ENCODE peak calls at places on chromosomes 7 and 10, in seven cellular contexts. One of them, this sample, is unnamed.

GRCh38 chr7:133051066-133051465 is 30.8 kb downstream of the CHCHD3 start:
- DNase-seq in spleen: no peak
- DNase-seq in body of pancreas: peak
- DNase-seq in HCT116: no peak
- DNase-seq in ovary: no peak
- DNase-seq in heart left ventricle: no peak
- DNase-seq in IMR-90: peak
- DNase-seq in this sample: no peak

GRCh38 chr7:1853619-1854520 is 183.8 kb downstream of the ELFN1 start:
- DNase-seq in spleen: peak
- DNase-seq in body of pancreas: peak
- DNase-seq in HCT116: no peak
- DNase-seq in ovary: no peak
- DNase-seq in heart left ventricle: no peak
- DNase-seq in IMR-90: no peak
- DNase-seq in this sample: no peak

GRCh38 chr7:155523168-155523675 is 23.1 kb downstream of the CNPY1 start:
- DNase-seq in spleen: no peak
- DNase-seq in body of pancreas: no peak
- DNase-seq in HCT116: no peak
- DNase-seq in ovary: no peak
- DNase-seq in heart left ventricle: no peak
- DNase-seq in IMR-90: no peak
- DNase-seq in this sample: no peak

GRCh38 chr7:75920431-75921161 is 5.6 kb downstream of the POR start:
- DNase-seq in spleen: no peak
- DNase-seq in body of pancreas: no peak
- DNase-seq in HCT116: no peak
- DNase-seq in ovary: no peak
- DNase-seq in heart left ventricle: no peak
- DNase-seq in IMR-90: no peak
- DNase-seq in this sample: no peak

GRCh38 chr10:6878067-6878412 is 298.0 kb upstream of the PRKCQ start:
- DNase-seq in spleen: no peak
- DNase-seq in body of pancreas: no peak
- DNase-seq in HCT116: no peak
- DNase-seq in ovary: no peak
- DNase-seq in heart left ventricle: no peak
- DNase-seq in IMR-90: no peak
- DNase-seq in this sample: no peak

GRCh38 chr10:71035511-71036278 is 147.3 kb upstream of the PCBD1 start:
- DNase-seq in spleen: peak
- DNase-seq in body of pancreas: no peak
- DNase-seq in HCT116: no peak
- DNase-seq in ovary: no peak
- DNase-seq in heart left ventricle: no peak
- DNase-seq in IMR-90: no peak
- DNase-seq in this sample: no peak

GRCh38 chr7:33982425-33982786 is 77.1 kb downstream of the BMPER start:
- DNase-seq in spleen: no peak
- DNase-seq in body of pancreas: no peak
- DNase-seq in HCT116: peak
- DNase-seq in ovary: no peak
- DNase-seq in heart left ventricle: no peak
- DNase-seq in IMR-90: peak
- DNase-seq in this sample: no peak

GRCh38 chr10:21336476-21337170 is 188.9 kb downstream of the SKIDA1 start:
- DNase-seq in spleen: no peak
- DNase-seq in body of pancreas: peak
- DNase-seq in HCT116: peak
- DNase-seq in ovary: peak
- DNase-seq in heart left ventricle: peak
- DNase-seq in IMR-90: peak
- DNase-seq in this sample: peak

GRCh38 chr7:6398943-6399342 is 48.8 kb downstream of the DAGLB start:
- DNase-seq in spleen: peak
- DNase-seq in body of pancreas: no peak
- DNase-seq in HCT116: no peak
- DNase-seq in ovary: no peak
- DNase-seq in heart left ventricle: no peak
- DNase-seq in IMR-90: no peak
- DNase-seq in this sample: no peak

GRCh38 chr10:4851846-4852245 is 25.8 kb downstream of the AKR1E2 start:
- DNase-seq in spleen: no peak
- DNase-seq in body of pancreas: peak
- DNase-seq in HCT116: no peak
- DNase-seq in ovary: no peak
- DNase-seq in heart left ventricle: no peak
- DNase-seq in IMR-90: no peak
- DNase-seq in this sample: no peak

GRCh38 chr7:80603940-80604339 is 34.5 kb upstream of the CD36 start:
- DNase-seq in spleen: no peak
- DNase-seq in body of pancreas: no peak
- DNase-seq in HCT116: no peak
- DNase-seq in ovary: no peak
- DNase-seq in heart left ventricle: no peak
- DNase-seq in IMR-90: no peak
- DNase-seq in this sample: no peak
- TF ChIP-seq POLR2A in spleen: no peak
- TF ChIP-seq POLR2A in body of pancreas: no peak
- TF ChIP-seq POLR2A in HCT116: no peak
- TF ChIP-seq POLR2A in ovary: no peak
- TF ChIP-seq POLR2A in heart left ventricle: peak
- TF ChIP-seq POLR2A in IMR-90: no peak
- TF ChIP-seq POLR2A in this sample: no peak

GRCh38 chr7:129611246-129612111 is at the start of gene NRF1:
- DNase-seq in spleen: peak
- DNase-seq in body of pancreas: peak
- DNase-seq in HCT116: peak
- DNase-seq in ovary: peak
- DNase-seq in heart left ventricle: peak
- DNase-seq in IMR-90: peak
- DNase-seq in this sample: peak
- TF ChIP-seq CTCF in spleen: no peak
- TF ChIP-seq CTCF in body of pancreas: peak
- TF ChIP-seq CTCF in HCT116: no peak
- TF ChIP-seq CTCF in ovary: no peak
- TF ChIP-seq CTCF in heart left ventricle: peak
- TF ChIP-seq CTCF in IMR-90: peak
- TF ChIP-seq CTCF in this sample: peak

GRCh38 chr10:121792198-121792597 is 135.6 kb downstream of the ATE1 start:
- DNase-seq in spleen: no peak
- DNase-seq in body of pancreas: no peak
- DNase-seq in HCT116: no peak
- DNase-seq in ovary: no peak
- DNase-seq in heart left ventricle: no peak
- DNase-seq in IMR-90: peak
- DNase-seq in this sample: no peak
- TF ChIP-seq POLR2A in spleen: no peak
- TF ChIP-seq POLR2A in body of pancreas: no peak
- TF ChIP-seq POLR2A in HCT116: no peak
- TF ChIP-seq POLR2A in ovary: no peak
- TF ChIP-seq POLR2A in heart left ventricle: no peak
- TF ChIP-seq POLR2A in IMR-90: no peak
- TF ChIP-seq POLR2A in this sample: no peak

DNA sequence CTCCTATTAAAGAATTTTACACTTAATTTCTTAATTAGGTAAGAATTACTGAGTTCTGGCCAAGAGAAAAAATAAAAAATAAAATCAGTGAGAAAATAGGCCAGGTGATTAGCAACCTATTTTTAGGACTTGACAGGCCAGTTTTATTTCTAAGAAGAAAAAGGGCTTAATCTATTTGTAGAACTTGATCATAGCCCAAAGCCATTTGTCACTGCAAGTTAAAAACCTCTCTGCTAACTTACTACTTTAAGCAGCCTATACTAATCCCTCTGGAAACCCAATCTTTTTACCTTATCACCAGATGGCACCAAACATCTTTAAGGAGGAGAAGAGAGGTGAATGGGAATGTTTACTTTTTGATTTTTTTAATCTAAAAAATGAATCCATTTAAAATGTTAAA is 222.1 kb upstream of the RHOBTB1 start:
- DNase-seq in spleen: no peak
- DNase-seq in body of pancreas: no peak
- DNase-seq in HCT116: no peak
- DNase-seq in ovary: no peak
- DNase-seq in heart left ventricle: no peak
- DNase-seq in IMR-90: no peak
- DNase-seq in this sample: no peak
- TF ChIP-seq CTCF in spleen: no peak
- TF ChIP-seq CTCF in body of pancreas: no peak
- TF ChIP-seq CTCF in HCT116: no peak
- TF ChIP-seq CTCF in ovary: no peak
- TF ChIP-seq CTCF in heart left ventricle: no peak
- TF ChIP-seq CTCF in IMR-90: no peak
- TF ChIP-seq CTCF in this sample: no peak

DNA sequence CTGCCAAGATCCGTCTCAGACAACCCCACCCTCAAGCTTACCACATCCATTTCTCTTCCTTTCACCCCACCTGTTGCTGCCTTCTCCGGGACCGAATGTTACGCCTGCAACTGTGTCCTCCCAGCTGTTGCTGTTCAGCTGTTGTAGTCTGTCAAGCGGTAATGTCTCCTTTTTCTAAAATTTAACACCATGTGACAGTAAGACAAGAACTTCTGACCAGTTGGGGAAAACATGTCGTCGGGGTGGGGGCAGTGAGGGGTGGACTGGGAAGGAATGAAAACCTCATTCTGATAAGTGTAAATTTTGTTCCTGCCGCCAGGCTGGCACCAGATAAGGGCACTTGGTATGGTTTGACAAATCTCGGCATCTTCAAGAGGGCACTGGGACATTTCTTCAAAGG is 5.2 kb upstream of the CELF2 start:
- DNase-seq in spleen: no peak
- DNase-seq in body of pancreas: no peak
- DNase-seq in HCT116: no peak
- DNase-seq in ovary: no peak
- DNase-seq in heart left ventricle: no peak
- DNase-seq in IMR-90: no peak
- DNase-seq in this sample: no peak
- TF ChIP-seq POLR2A in spleen: no peak
- TF ChIP-seq POLR2A in body of pancreas: no peak
- TF ChIP-seq POLR2A in HCT116: no peak
- TF ChIP-seq POLR2A in ovary: no peak
- TF ChIP-seq POLR2A in heart left ventricle: no peak
- TF ChIP-seq POLR2A in IMR-90: no peak
- TF ChIP-seq POLR2A in this sample: no peak

GRCh38 chr7:45655539-45655938 is 81.4 kb downstream of the ADCY1 start:
- DNase-seq in spleen: no peak
- DNase-seq in body of pancreas: no peak
- DNase-seq in HCT116: no peak
- DNase-seq in ovary: no peak
- DNase-seq in heart left ventricle: no peak
- DNase-seq in IMR-90: no peak
- DNase-seq in this sample: no peak

GRCh38 chr7:45653209-45653907 is 79.2 kb downstream of the ADCY1 start:
- DNase-seq in spleen: no peak
- DNase-seq in body of pancreas: no peak
- DNase-seq in HCT116: no peak
- DNase-seq in ovary: no peak
- DNase-seq in heart left ventricle: no peak
- DNase-seq in IMR-90: no peak
- DNase-seq in this sample: no peak

GRCh38 chr7:45656431-45656830 is 82.3 kb downstream of the ADCY1 start:
- DNase-seq in spleen: no peak
- DNase-seq in body of pancreas: no peak
- DNase-seq in HCT116: no peak
- DNase-seq in ovary: no peak
- DNase-seq in heart left ventricle: peak
- DNase-seq in IMR-90: no peak
- DNase-seq in this sample: no peak

GRCh38 chr7:45652630-45653029 is 78.5 kb downstream of the ADCY1 start:
- DNase-seq in spleen: no peak
- DNase-seq in body of pancreas: no peak
- DNase-seq in HCT116: no peak
- DNase-seq in ovary: no peak
- DNase-seq in heart left ventricle: no peak
- DNase-seq in IMR-90: no peak
- DNase-seq in this sample: no peak

DNA sequence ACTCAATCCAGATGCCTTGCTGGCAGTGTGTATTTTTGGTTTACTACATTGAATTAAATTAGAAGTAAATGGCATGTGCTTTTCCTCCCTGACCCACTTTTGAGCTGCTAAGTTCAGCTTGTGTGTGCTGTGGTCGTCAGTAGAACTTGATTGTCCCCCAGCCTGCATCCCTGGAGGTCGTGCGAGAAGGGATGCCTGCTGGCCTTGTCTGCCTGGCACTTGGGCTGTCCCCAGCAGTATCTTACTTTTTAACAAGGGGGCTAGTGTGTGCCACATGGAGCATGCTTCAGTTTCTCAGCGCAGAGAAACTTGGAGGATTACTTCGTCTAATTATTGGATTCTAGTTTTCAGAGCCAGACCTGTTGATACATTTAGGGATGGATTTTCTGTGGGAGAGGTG is 80.2 kb downstream of the ADCY1 start:
- DNase-seq in spleen: no peak
- DNase-seq in body of pancreas: no peak
- DNase-seq in HCT116: no peak
- DNase-seq in ovary: no peak
- DNase-seq in heart left ventricle: no peak
- DNase-seq in IMR-90: no peak
- DNase-seq in this sample: no peak
- TF ChIP-seq CTCF in spleen: no peak
- TF ChIP-seq CTCF in body of pancreas: no peak
- TF ChIP-seq CTCF in HCT116: no peak
- TF ChIP-seq CTCF in ovary: no peak
- TF ChIP-seq CTCF in heart left ventricle: no peak
- TF ChIP-seq CTCF in IMR-90: no peak
- TF ChIP-seq CTCF in this sample: no peak

GRCh38 chr7:87926581-87927461 is 7.2 kb upstream of the ADAM22 start:
- DNase-seq in spleen: no peak
- DNase-seq in body of pancreas: peak
- DNase-seq in HCT116: no peak
- DNase-seq in ovary: no peak
- DNase-seq in heart left ventricle: no peak
- DNase-seq in IMR-90: no peak
- DNase-seq in this sample: no peak
- TF ChIP-seq POLR2A in spleen: no peak
- TF ChIP-seq POLR2A in body of pancreas: no peak
- TF ChIP-seq POLR2A in HCT116: no peak
- TF ChIP-seq POLR2A in ovary: no peak
- TF ChIP-seq POLR2A in heart left ventricle: no peak
- TF ChIP-seq POLR2A in IMR-90: no peak
- TF ChIP-seq POLR2A in this sample: no peak

GRCh38 chr7:104230606-104231005 is 22.8 kb upstream of the ORC5 start:
- DNase-seq in spleen: no peak
- DNase-seq in body of pancreas: no peak
- DNase-seq in HCT116: no peak
- DNase-seq in ovary: peak
- DNase-seq in heart left ventricle: no peak
- DNase-seq in IMR-90: peak
- DNase-seq in this sample: no peak
- TF ChIP-seq CTCF in spleen: no peak
- TF ChIP-seq CTCF in body of pancreas: no peak
- TF ChIP-seq CTCF in HCT116: no peak
- TF ChIP-seq CTCF in ovary: no peak
- TF ChIP-seq CTCF in heart left ventricle: no peak
- TF ChIP-seq CTCF in IMR-90: no peak
- TF ChIP-seq CTCF in this sample: no peak